ENCODE peak calls at places on chromosomes 3 and 15, in ten cellular contexts. H is sigmoid colon, B is A549, P is adrenal gland, W is IMR-90, C is right lobe of liver, V is Peyer's patch, R is stomach, M is ovary, I is body of pancreas. Z is an unnamed sample.

GRCh38 chr3:99852851-99853250 is 35.2 kb downstream of the CMSS1 start:
- DNase-seq in H (no peak), B (no peak), P (peak), W (no peak), C (no peak), V (no peak), R (no peak), M (no peak), I (no peak), Z (no peak)

GRCh38 chr3:15347104-15347736 is 14.8 kb upstream of the SH3BP5 start:
- DNase-seq in H (no peak), B (no peak), P (no peak), W (no peak), C (no peak), V (no peak), R (no peak), M (no peak), I (no peak), Z (no peak)

GRCh38 chr3:153513236-153513635 is 351.2 kb downstream of the RAP2B start:
- DNase-seq in H (no peak), B (peak), P (no peak), W (no peak), C (no peak), V (no peak), R (no peak), M (no peak), I (no peak), Z (no peak)

GRCh38 chr3:62832569-62832968 is 42.6 kb downstream of the CADPS start:
- DNase-seq in H (no peak), B (no peak), P (no peak), W (no peak), C (no peak), V (no peak), R (no peak), M (no peak), I (no peak), Z (no peak)

GRCh38 chr15:63815796-63816533 is 17.8 kb downstream of the HERC1 start:
- DNase-seq in H (peak), B (no peak), P (peak), W (peak), C (no peak), V (no peak), R (no peak), M (no peak), I (peak), Z (no peak)

GRCh38 chr3:50320853-50321145 is 1.7 kb downstream of the HYAL2 start:
- DNase-seq in H (no peak), B (no peak), P (no peak), W (no peak), C (no peak), V (no peak), R (no peak), M (no peak), I (no peak), Z (no peak)

GRCh38 chr3:195889843-195890407 is 18.4 kb downstream of the TNK2 start:
- DNase-seq in H (no peak), B (no peak), P (no peak), W (no peak), C (no peak), V (no peak), R (no peak), M (no peak), I (no peak), Z (no peak)

GRCh38 chr3:105785790-105786189 is 83.0 kb downstream of the CBLB start:
- DNase-seq in H (no peak), B (no peak), P (no peak), W (no peak), C (no peak), V (no peak), R (no peak), M (no peak), I (no peak), Z (no peak)

GRCh38 chr3:157122116-157122515 is 37.8 kb downstream of the CCNL1 start:
- DNase-seq in H (no peak), B (peak), P (no peak), W (peak), C (no peak), V (no peak), R (no peak), M (no peak), I (peak), Z (no peak)

GRCh38 chr3:138230525-138230924 is 43.4 kb downstream of the ARMC8 start:
- DNase-seq in H (no peak), B (no peak), P (no peak), W (peak), C (no peak), V (no peak), R (no peak), M (no peak), I (no peak), Z (no peak)

GRCh38 chr3:170128977-170129431 is 52.5 kb downstream of the PHC3 start:
- DNase-seq in H (no peak), B (peak), P (no peak), W (peak), C (no peak), V (no peak), R (no peak), M (no peak), I (no peak), Z (no peak)

GRCh38 chr3:80391573-80391972 is 623.8 kb upstream of the ROBO1 start:
- DNase-seq in H (no peak), B (no peak), P (no peak), W (no peak), C (no peak), V (no peak), R (no peak), M (no peak), I (no peak), Z (no peak)

GRCh38 chr15:29134641-29135071 is 135.0 kb downstream of the NSMCE3 start:
- DNase-seq in H (no peak), B (no peak), P (no peak), W (no peak), C (no peak), V (no peak), R (no peak), M (peak), I (no peak), Z (no peak)

GRCh38 chr3:165643433-165643824 is 193.8 kb downstream of the BCHE start:
- DNase-seq in H (no peak), B (peak), P (no peak), W (peak), C (no peak), V (no peak), R (no peak), M (no peak), I (no peak), Z (no peak)

GRCh38 chr15:32888221-32888761 is 170.5 kb downstream of the GREM1 start:
- DNase-seq in H (no peak), B (no peak), P (no peak), W (peak), C (no peak), V (no peak), R (no peak), M (no peak), I (no peak), Z (no peak)

GRCh38 chr15:68650901-68651709 is 72.3 kb downstream of the CORO2B start:
- DNase-seq in H (peak), B (peak), P (peak), W (no peak), C (peak), V (peak), R (peak), M (peak), I (peak), Z (peak)

GRCh38 chr3:24311881-24312280 is 182.8 kb downstream of the THRB start:
- DNase-seq in H (peak), B (no peak), P (peak), W (no peak), C (no peak), V (no peak), R (no peak), M (peak), I (no peak), Z (no peak)

GRCh38 chr3:123104550-123104949 is 37.7 kb downstream of the PDIA5 start:
- DNase-seq in H (no peak), B (peak), P (peak), W (peak), C (peak), V (no peak), R (no peak), M (no peak), I (no peak), Z (no peak)

GRCh38 chr3:45896069-45896468 is 9.7 kb downstream of the CCR9 start:
- DNase-seq in H (no peak), B (no peak), P (no peak), W (no peak), C (no peak), V (no peak), R (no peak), M (no peak), I (no peak), Z (no peak)

GRCh38 chr3:120052225-120052624 is 42.0 kb downstream of the GSK3B start:
- DNase-seq in H (no peak), B (no peak), P (no peak), W (no peak), C (no peak), V (no peak), R (no peak), M (no peak), I (no peak), Z (no peak)

GRCh38 chr3:101423984-101424888 is 88.8 kb downstream of the SENP7 start:
- DNase-seq in H (no peak), B (no peak), P (no peak), W (no peak), C (no peak), V (no peak), R (no peak), M (no peak), I (no peak), Z (no peak)

GRCh38 chr3:62566022-62566557 is 192.7 kb upstream of the FEZF2 start:
- DNase-seq in H (no peak), B (no peak), P (no peak), W (no peak), C (no peak), V (no peak), R (no peak), M (no peak), I (no peak), Z (no peak)

GRCh38 chr3:97916576-97916975 is 55.7 kb downstream of the RIOX2 start:
- DNase-seq in H (no peak), B (no peak), P (no peak), W (no peak), C (no peak), V (no peak), R (no peak), M (no peak), I (no peak), Z (no peak)

GRCh38 chr3:67292356-67293225 is 294.5 kb downstream of the KBTBD8 start:
- DNase-seq in H (no peak), B (peak), P (peak), W (no peak), C (peak), V (no peak), R (peak), M (no peak), I (no peak), Z (no peak)

GRCh38 chr3:186807231-186807630 is 949 bp upstream of the RFC4 start:
- DNase-seq in H (no peak), B (no peak), P (no peak), W (no peak), C (no peak), V (no peak), R (no peak), M (no peak), I (no peak), Z (no peak)

GRCh38 chr3:186810597-186810996 is 4.3 kb upstream of the RFC4 start:
- DNase-seq in H (no peak), B (no peak), P (no peak), W (no peak), C (no peak), V (no peak), R (no peak), M (no peak), I (no peak), Z (no peak)

GRCh38 chr3:186802701-186803100 is 3.6 kb downstream of the RFC4 start:
- DNase-seq in H (no peak), B (no peak), P (no peak), W (no peak), C (no peak), V (no peak), R (no peak), M (no peak), I (no peak), Z (no peak)

DNA sequence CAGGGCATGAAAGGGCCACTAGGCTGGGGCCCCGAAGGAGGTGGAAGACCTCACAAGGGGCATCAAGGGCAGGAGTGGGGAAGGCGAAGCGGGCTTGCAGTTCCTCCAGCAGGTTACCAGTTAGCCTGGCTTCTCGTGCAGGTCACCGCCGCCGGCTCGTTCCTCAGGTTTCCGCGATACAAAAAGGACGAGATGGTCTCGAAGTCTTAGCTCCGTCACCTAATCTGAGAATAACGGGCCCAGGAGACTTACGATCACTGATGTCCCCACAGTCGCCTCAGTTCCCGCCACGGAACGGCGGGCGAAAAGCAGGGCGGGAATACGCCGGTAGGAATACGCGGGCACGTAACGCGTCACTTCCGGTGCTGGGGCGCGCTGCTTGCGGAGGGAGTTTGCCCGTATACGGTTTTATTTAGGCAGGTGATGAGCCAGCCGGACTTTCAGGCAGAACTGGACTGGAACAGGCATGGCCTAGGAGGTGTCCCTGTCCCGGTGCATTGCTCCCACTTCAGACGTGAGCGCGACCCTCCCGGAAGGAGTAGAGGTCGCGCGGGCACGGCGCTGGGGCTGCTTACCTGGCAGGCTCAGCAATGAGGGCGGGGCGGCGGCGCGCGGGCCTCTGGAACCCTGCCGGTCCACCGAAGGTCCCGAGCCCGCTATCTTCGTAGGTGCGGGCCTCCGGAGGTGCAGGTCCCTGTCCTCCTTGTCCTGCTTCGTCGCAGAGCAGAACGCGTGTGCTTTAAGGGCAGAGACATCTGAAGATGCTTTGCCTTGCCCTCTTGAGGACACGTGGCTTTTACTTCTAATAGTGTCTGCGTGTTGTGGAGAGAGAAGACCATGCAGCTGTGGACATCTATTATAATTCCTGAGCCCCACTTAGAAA is at the start of gene RFC4:
- DNase-seq in H (peak), B (peak), P (peak), W (peak), C (peak), V (peak), R (peak), M (peak), I (peak), Z (peak)
- TF ChIP-seq POLR2A in H (no peak), B (peak), P (peak), W (no peak), C (peak), V (peak), R (no peak), M (peak), I (peak), Z (no peak)

DNA sequence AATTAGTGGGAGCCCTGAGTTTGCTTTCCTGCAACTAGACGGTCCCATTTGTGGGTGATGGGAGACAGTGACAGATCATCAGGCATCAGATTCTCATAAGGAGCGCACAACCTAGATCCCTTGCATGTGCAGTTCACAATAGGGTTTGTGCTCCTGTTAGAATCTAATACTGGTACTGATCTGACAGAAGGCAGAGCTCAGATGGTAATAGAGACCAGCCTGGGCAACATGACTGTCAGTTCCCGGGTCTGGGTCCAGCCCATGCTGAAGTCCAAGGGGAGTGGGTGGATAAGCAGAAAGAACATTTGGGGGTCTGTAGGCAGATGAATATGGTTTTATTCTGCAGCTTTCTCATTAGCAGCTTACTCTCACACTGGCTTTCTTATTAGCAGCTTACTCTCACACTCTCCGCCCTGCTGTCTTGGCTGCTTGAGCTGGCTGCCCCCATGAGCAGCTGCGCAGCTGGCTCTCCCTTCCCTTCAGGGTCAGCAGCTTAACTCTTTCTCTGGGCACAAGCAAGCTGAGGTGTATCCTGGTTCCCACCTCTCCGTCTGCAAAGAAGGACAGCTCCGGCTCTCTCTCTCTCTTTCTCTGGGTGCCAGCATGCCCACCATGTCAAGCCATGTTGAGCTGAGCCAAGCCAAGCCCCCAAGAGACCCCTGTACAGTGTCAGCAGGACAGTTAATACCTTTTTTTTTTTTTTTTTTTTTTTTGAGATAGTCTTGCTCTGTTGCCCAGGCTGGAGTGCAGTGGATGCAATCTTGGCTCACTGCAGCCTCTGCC is 46.5 kb downstream of the KLHDC8B start:
- DNase-seq in H (peak), B (no peak), P (peak), W (no peak), C (no peak), V (no peak), R (no peak), M (peak), I (peak), Z (no peak)
- TF ChIP-seq POLR2A in H (no peak), B (no peak), P (peak), W (no peak), C (no peak), V (no peak), R (no peak), M (no peak), I (no peak), Z (no peak)

GRCh38 chr3:134312072-134312872 is 61.6 kb upstream of the RYK start:
- DNase-seq in H (no peak), B (no peak), P (no peak), W (no peak), C (peak), V (no peak), R (peak), M (no peak), I (peak), Z (peak)

GRCh38 chr3:134314588-134315285 is 59.5 kb downstream of the AMOTL2 start:
- DNase-seq in H (no peak), B (no peak), P (no peak), W (no peak), C (no peak), V (no peak), R (no peak), M (no peak), I (no peak), Z (peak)

GRCh38 chr3:134311693-134312071 is 61.0 kb upstream of the RYK start:
- DNase-seq in H (no peak), B (no peak), P (no peak), W (no peak), C (no peak), V (no peak), R (no peak), M (no peak), I (no peak), Z (no peak)

GRCh38 chr3:134313839-134314587 is 60.2 kb downstream of the AMOTL2 start:
- DNase-seq in H (no peak), B (no peak), P (no peak), W (no peak), C (no peak), V (no peak), R (no peak), M (no peak), I (no peak), Z (peak)

GRCh38 chr3:134312873-134313838 is 61.1 kb downstream of the AMOTL2 start:
- DNase-seq in H (peak), B (peak), P (peak), W (peak), C (peak), V (peak), R (peak), M (peak), I (peak), Z (peak)
- TF ChIP-seq POLR2A in H (peak), B (peak), P (peak), W (peak), C (peak), V (no peak), R (no peak), M (no peak), I (peak), Z (no peak)

DNA sequence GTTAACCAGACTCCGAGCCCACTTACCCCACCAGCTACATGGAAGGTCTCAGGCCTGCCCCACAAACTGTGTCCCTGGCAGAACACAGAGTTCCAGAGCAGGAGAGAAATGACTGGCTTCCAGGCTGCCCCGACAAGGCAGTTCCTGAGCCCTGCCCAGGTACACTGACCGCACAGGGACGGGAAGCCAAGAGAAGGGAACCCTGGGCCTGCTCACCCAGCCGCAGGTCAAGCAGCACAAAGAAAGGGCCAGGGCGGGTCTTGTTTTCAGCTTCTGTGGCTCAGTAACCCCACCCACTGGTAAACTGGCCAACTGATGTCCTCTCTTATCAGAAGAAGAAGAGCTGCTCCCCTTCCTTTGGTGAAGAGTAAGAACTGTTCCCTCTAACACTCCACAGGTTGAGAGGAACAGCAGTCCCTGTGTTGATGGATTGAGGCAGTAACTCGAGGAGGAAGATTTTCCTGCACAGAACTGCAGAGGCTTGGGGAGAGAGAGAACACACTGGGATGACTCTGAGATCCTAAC is 68.4 kb downstream of the CRTC3 start:
- DNase-seq in H (peak), B (peak), P (peak), W (no peak), C (peak), V (peak), R (peak), M (peak), I (peak), Z (peak)
- TF ChIP-seq POLR2A in H (no peak), B (no peak), P (no peak), W (no peak), C (no peak), V (no peak), R (no peak), M (no peak), I (no peak), Z (no peak)

GRCh38 chr3:57592306-57592705 is 4.8 kb downstream of the ARF4 start:
- DNase-seq in H (no peak), B (no peak), P (no peak), W (no peak), C (no peak), V (no peak), R (no peak), M (no peak), I (no peak), Z (no peak)

GRCh38 chr3:57586778-57587177 is 10.4 kb downstream of the ARF4 start:
- DNase-seq in H (no peak), B (no peak), P (no peak), W (no peak), C (no peak), V (no peak), R (no peak), M (no peak), I (no peak), Z (no peak)

GRCh38 chr3:57583544-57583943 is 13.6 kb downstream of the ARF4 start:
- DNase-seq in H (no peak), B (no peak), P (no peak), W (no peak), C (no peak), V (no peak), R (no peak), M (no peak), I (no peak), Z (no peak)

GRCh38 chr3:57582470-57583168 is 14.5 kb downstream of the ARF4 start:
- DNase-seq in H (no peak), B (peak), P (no peak), W (no peak), C (no peak), V (no peak), R (no peak), M (no peak), I (no peak), Z (no peak)

GRCh38 chr3:57587946-57588345 is 9.2 kb downstream of the ARF4 start:
- DNase-seq in H (no peak), B (no peak), P (no peak), W (no peak), C (no peak), V (no peak), R (no peak), M (no peak), I (no peak), Z (no peak)
- TF ChIP-seq POLR2A in H (no peak), B (no peak), P (no peak), W (no peak), C (no peak), V (no peak), R (no peak), M (no peak), I (no peak), Z (no peak)